ENCODE peak calls at places on chromosomes 4 and X, in seven cellular contexts. J, P, Z, O, T, E and Y are unnamed samples.

GRCh38 chrX:38260231-38260630 is 39.6 kb upstream of the SRPX start:
- DNase-seq in J (no peak), P (no peak), Z (peak; percentile 17), O (no peak), T (no peak), E (no peak), Y (no peak)

GRCh38 chr4:38204317-38205060 is 244.3 kb downstream of the PTTG2 start:
- DNase-seq in J (no peak), P (no peak), Z (no peak), O (no peak), T (no peak), E (no peak), Y (no peak)

GRCh38 chr4:27881705-27882104 is 1021.1 kb downstream of the STIM2 start:
- DNase-seq in J (no peak), P (no peak), Z (no peak), O (no peak), T (no peak), E (no peak), Y (no peak)

GRCh38 chr4:155703486-155704227 is 37.0 kb downstream of the GUCY1A1 start:
- DNase-seq in J (no peak), P (no peak), Z (no peak), O (no peak), T (no peak), E (no peak), Y (no peak)

GRCh38 chr4:186260504-186261448 is 5.2 kb upstream of the F11 start:
- DNase-seq in J (no peak), P (no peak), Z (peak; percentile 13), O (no peak), T (no peak), E (no peak), Y (no peak)

GRCh38 chr4:125280892-125281403 is 33.8 kb upstream of the FAT4 start:
- DNase-seq in J (no peak), P (no peak), Z (no peak), O (no peak), T (no peak), E (no peak), Y (no peak)

GRCh38 chr4:96685691-96686090 is 845.8 kb downstream of the PDHA2 start:
- DNase-seq in J (no peak), P (no peak), Z (no peak), O (no peak), T (no peak), E (no peak), Y (no peak)

GRCh38 chr4:29263011-29263410 is 1457.2 kb upstream of the PCDH7 start:
- DNase-seq in J (no peak), P (no peak), Z (no peak), O (no peak), T (no peak), E (no peak), Y (no peak)

GRCh38 chr4:80069837-80070788 is 2.9 kb downstream of the ANTXR2 start:
- DNase-seq in J (no peak), P (no peak), Z (no peak), O (no peak), T (no peak), E (no peak), Y (no peak)

GRCh38 chr4:14539246-14539645 is 463.0 kb upstream of the CPEB2 start:
- DNase-seq in J (no peak), P (no peak), Z (no peak), O (no peak), T (no peak), E (no peak), Y (no peak)

GRCh38 chr4:80097395-80098177 is 24.6 kb upstream of the ANTXR2 start:
- DNase-seq in J (peak; percentile 25), P (no peak), Z (no peak), O (no peak), T (no peak), E (no peak), Y (no peak)

GRCh38 chr4:27973056-27973455 is 1112.4 kb downstream of the STIM2 start:
- DNase-seq in J (no peak), P (no peak), Z (no peak), O (no peak), T (no peak), E (no peak), Y (no peak)

GRCh38 chrX:109889289-109890006 is 113.5 kb upstream of the TMEM164 start:
- DNase-seq in J (no peak), P (peak; percentile 13), Z (no peak), O (no peak), T (no peak), E (no peak), Y (no peak)

GRCh38 chrX:87924619-87925018 is 407.0 kb downstream of the KLHL4 start:
- DNase-seq in J (no peak), P (no peak), Z (no peak), O (no peak), T (no peak), E (no peak), Y (no peak)

GRCh38 chr4:57163530-57164459 is 53.6 kb upstream of the IGFBP7 start:
- DNase-seq in J (no peak), P (peak; percentile 81), Z (peak; percentile 63), O (peak; percentile 85), T (peak; percentile 41), E (peak; percentile 37), Y (peak; percentile 10)

GRCh38 chr4:89064848-89065247 is 7.9 kb upstream of the FAM13A start:
- DNase-seq in J (no peak), P (no peak), Z (no peak), O (no peak), T (no peak), E (no peak), Y (no peak)

GRCh38 chrX:21153503-21153902 is 220.7 kb upstream of the CNKSR2 start:
- DNase-seq in J (no peak), P (peak; percentile 2), Z (no peak), O (no peak), T (no peak), E (no peak), Y (no peak)

GRCh38 chrX:68934421-68934820 is 105.6 kb downstream of the EFNB1 start:
- DNase-seq in J (no peak), P (no peak), Z (no peak), O (no peak), T (no peak), E (no peak), Y (no peak)